ENCODE peak calls at places on chromosomes 12 and 14, in six cellular contexts. J is T-helper 1 cell, K is nucleus accumbens, E is NCI-H1092, L is left lung, S is HT1080. Z is an unnamed sample.

GRCh38 chr12:75011120-75011519 is 198.5 kb downstream of the KCNC2 start:
- DNase-seq in S (no peak), J (no peak), L (no peak), E (no peak), K (no peak), Z (no peak)

GRCh38 chr14:75440733-75441474 is 13.1 kb downstream of the JDP2 start:
- DNase-seq in K (no peak), S (no peak), J (no peak), L (no peak), E (no peak), Z (peak)

GRCh38 chr12:131990066-131990979 is 40.6 kb downstream of the EP400 start:
- DNase-seq in J (no peak), L (no peak), K (no peak), E (no peak), S (no peak), Z (no peak)

GRCh38 chr12:130710001-130710732 is 5.9 kb downstream of the RIMBP2 start:
- DNase-seq in J (no peak), K (no peak), E (no peak), S (no peak), L (no peak), Z (no peak)

GRCh38 chr14:77612011-77612620 is 4.3 kb downstream of the SPTLC2 start:
- DNase-seq in L (no peak), J (no peak), K (no peak), S (peak), E (no peak), Z (peak)

GRCh38 chr12:122001379-122002209 is 20.1 kb upstream of the BCL7A start:
- DNase-seq in E (no peak), L (no peak), S (no peak), K (peak), J (no peak), Z (peak)

GRCh38 chr14:66395300-66395699 is 90.9 kb upstream of the CCDC196 start:
- DNase-seq in L (no peak), E (no peak), K (no peak), S (no peak), J (no peak), Z (no peak)

GRCh38 chr14:93239869-93240677 is 33.0 kb downstream of the UBR7 start:
- DNase-seq in K (no peak), L (no peak), S (peak), J (no peak), E (no peak), Z (no peak)

GRCh38 chr12:15049456-15050153 is 76.8 kb downstream of the PDE6H start:
- DNase-seq in K (no peak), E (no peak), L (no peak), J (no peak), S (no peak), Z (no peak)

GRCh38 chr12:101909646-101910045 is 32.3 kb downstream of the DRAM1 start:
- DNase-seq in L (no peak), S (no peak), J (no peak), E (no peak), K (no peak), Z (no peak)

GRCh38 chr14:74988131-74988530 is 14.6 kb upstream of the EIF2B2 start:
- DNase-seq in S (peak), E (no peak), L (no peak), J (no peak), K (no peak), Z (no peak)

GRCh38 chr12:123801573-123802178 is 39.6 kb downstream of the DNAH10 start:
- DNase-seq in K (no peak), S (peak), J (no peak), E (no peak), L (no peak), Z (no peak)

GRCh38 chr14:86296173-86296572 is 766.2 kb downstream of the FLRT2 start:
- DNase-seq in S (peak), E (peak), K (no peak), L (no peak), J (no peak), Z (no peak)

GRCh38 chr14:71753976-71754375 is 178.3 kb upstream of the RGS6 start:
- DNase-seq in J (no peak), L (no peak), S (no peak), E (no peak), K (no peak), Z (no peak)

GRCh38 chr14:99378782-99379214 is 101.9 kb downstream of the SETD3 start:
- DNase-seq in E (no peak), L (no peak), S (peak), K (no peak), J (no peak), Z (no peak)

GRCh38 chr14:49550284-49551184 is 35.6 kb downstream of the RPS29 start:
- DNase-seq in E (no peak), L (no peak), K (no peak), J (no peak), S (peak), Z (no peak)

GRCh38 chr12:132269266-132269968 is 60.0 kb downstream of the GALNT9 start:
- DNase-seq in J (no peak), L (peak), S (no peak), E (no peak), K (no peak), Z (no peak)

GRCh38 chr14:33660248-33660647 is 290.6 kb downstream of the EGLN3 start:
- DNase-seq in E (no peak), S (no peak), J (no peak), L (no peak), K (no peak), Z (no peak)

GRCh38 chr12:14988035-14988434 is 15.2 kb downstream of the PDE6H start:
- DNase-seq in J (no peak), S (no peak), E (no peak), L (no peak), K (no peak), Z (no peak)

Z was measured in midbrain.